ENCODE peak calls at places on chromosomes 2 and 18, in seven cellular contexts. C is H1, L is SK-N-SH, R is GM12878, M is GM12892, O is K562, B is HepG2. F is an unnamed sample.

GRCh38 chr2:31962757-31963361 is 47.9 kb downstream of the MEMO1 start:
- DNase-seq in C (no peak), L (no peak), R (no peak), M (no peak), O (no peak), B (no peak), F (no peak)

GRCh38 chr2:33126552-33126951 is 179.8 kb downstream of the LTBP1 start:
- DNase-seq in C (no peak), L (no peak), R (no peak), M (no peak), O (peak; percentile 21), B (no peak), F (no peak)

GRCh38 chr2:102273619-102274211 is 37.6 kb upstream of the IL1RL1 start:
- DNase-seq in C (no peak), L (no peak), R (no peak), M (no peak), O (no peak), B (no peak), F (no peak)

GRCh38 chr2:238278626-238279323 is 9.6 kb downstream of the PER2 start:
- DNase-seq in C (no peak), L (no peak), R (no peak), M (no peak), O (no peak), B (no peak), F (no peak)

GRCh38 chr18:711693-712400 is 583 bp downstream of the ENOSF1 start:
- DNase-seq in C (peak; percentile 45), L (peak; percentile 58), R (peak; percentile 27), M (peak; percentile 30), O (peak; percentile 64), B (peak; percentile 60), F (peak; percentile 40)

GRCh38 chr18:8948011-8948410 is 154.5 kb upstream of the NDUFV2 start:
- DNase-seq in C (no peak), L (no peak), R (no peak), M (no peak), O (no peak), B (no peak), F (no peak)

GRCh38 chr2:158498043-158498748 is 41.4 kb downstream of the PKP4 start:
- DNase-seq in C (no peak), L (no peak), R (no peak), M (no peak), O (no peak), B (no peak), F (no peak)

GRCh38 chr2:39516347-39517101 is 79.4 kb upstream of the MAP4K3 start:
- DNase-seq in C (peak; percentile 61), L (no peak), R (no peak), M (no peak), O (no peak), B (peak; percentile 85), F (no peak)

GRCh38 chr2:8856176-8856575 is 18.8 kb upstream of the KIDINS220 start:
- DNase-seq in C (no peak), L (no peak), R (no peak), M (no peak), O (no peak), B (no peak), F (no peak)

GRCh38 chr2:147082850-147083522 is 761.8 kb upstream of the ACVR2A start:
- DNase-seq in C (peak; percentile 82), L (peak; percentile 19), R (peak; percentile 54), M (peak; percentile 19), O (peak; percentile 34), B (peak; percentile 78), F (peak; percentile 22)

GRCh38 chr2:32910883-32911598 is 35.7 kb upstream of the LTBP1 start:
- DNase-seq in C (no peak), L (no peak), R (peak; percentile 38), M (no peak), O (no peak), B (no peak), F (no peak)

GRCh38 chr2:199744260-199744659 is 106.7 kb downstream of the FTCDNL1 start:
- DNase-seq in C (no peak), L (no peak), R (no peak), M (no peak), O (no peak), B (no peak), F (no peak)

GRCh38 chr2:166158546-166158945 is 30.7 kb upstream of the SCN1A start:
- DNase-seq in C (no peak), L (no peak), R (no peak), M (no peak), O (no peak), B (no peak), F (no peak)

GRCh38 chr2:53353372-53354111 is 414.1 kb upstream of the CHAC2 start:
- DNase-seq in C (no peak), L (no peak), R (no peak), M (no peak), O (no peak), B (no peak), F (no peak)

GRCh38 chr2:18309627-18310026 is 250.8 kb downstream of the RDH14 start:
- DNase-seq in C (no peak), L (no peak), R (no peak), M (no peak), O (no peak), B (no peak), F (no peak)

GRCh38 chr18:33593261-33593660 is 15.2 kb downstream of the ASXL3 start:
- DNase-seq in C (no peak), L (no peak), R (no peak), M (no peak), O (no peak), B (no peak), F (no peak)

DNA sequence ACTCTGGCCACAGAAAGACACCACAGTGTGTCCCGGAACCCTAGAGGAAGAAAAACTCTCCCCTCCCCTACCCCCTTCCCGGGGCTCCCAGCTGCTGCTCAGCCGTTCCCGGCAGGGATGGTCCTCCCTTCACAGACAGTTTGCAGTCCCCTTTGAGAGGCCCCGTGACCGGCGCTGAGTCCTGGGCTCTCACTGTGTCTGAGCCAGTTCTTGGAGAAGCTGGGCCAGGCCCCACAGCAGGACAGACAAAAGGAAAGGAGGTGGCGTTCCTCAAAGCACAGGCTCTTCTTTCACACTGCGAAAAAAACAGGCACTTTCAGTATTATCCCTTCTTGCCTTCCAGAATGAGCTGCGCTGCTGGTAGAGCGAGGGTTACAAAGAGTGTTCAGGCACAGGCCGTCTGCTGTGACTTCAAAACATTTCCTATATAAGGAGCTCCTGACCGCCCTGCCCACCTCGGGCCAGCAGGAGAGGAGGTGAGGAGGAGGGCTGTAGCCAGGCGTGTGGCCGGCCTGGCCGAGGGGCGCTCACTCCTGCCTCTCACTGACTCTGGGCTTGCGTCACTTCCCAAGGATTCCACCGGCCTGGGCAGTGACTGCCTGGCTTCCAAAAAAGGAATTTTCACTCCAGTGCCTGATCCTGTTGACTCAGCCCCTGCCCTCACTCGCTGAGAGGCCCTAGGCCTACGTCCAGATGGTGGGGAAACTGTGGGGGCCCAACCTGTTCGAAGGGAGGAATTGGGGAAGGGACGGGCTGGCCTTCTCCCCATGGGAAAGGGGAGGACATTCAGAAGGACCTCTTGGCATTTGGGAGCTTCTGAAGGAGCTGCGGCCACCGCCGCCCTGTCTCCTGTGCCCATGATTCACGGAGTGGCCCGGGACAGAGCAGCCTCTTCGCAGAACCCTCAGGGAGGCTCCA is 24.9 kb downstream of the CIDEA start:
- DNase-seq in C (peak; percentile 78), L (no peak), R (no peak), M (no peak), O (no peak), B (peak; percentile 74), F (no peak)
- TF ChIP-seq POLR2AphosphoS5 in C (peak; percentile 75), L (no peak), R (no peak), M (no peak), O (no peak), B (no peak), F (no peak)

GRCh38 chr2:134611316-134611715 is 107.5 kb downstream of the TMEM163 start:
- DNase-seq in C (no peak), L (no peak), R (no peak), M (no peak), O (no peak), B (no peak), F (no peak)

GRCh38 chr2:134609924-134610498 is 108.8 kb downstream of the TMEM163 start:
- DNase-seq in C (no peak), L (no peak), R (no peak), M (no peak), O (no peak), B (no peak), F (no peak)
- TF ChIP-seq TAF1 in C (no peak), L (no peak), R (no peak), M (no peak), O (no peak), B (no peak), F (no peak)

GRCh38 chr2:28390241-28390856 is 2.3 kb upstream of the FOSL2 start:
- DNase-seq in C (peak; percentile 82), L (peak; percentile 91), R (no peak), M (peak; percentile 60), O (peak; percentile 73), B (peak; percentile 63), F (peak; percentile 63)

GRCh38 chr2:28390857-28391563 is 1.6 kb upstream of the FOSL2 start:
- DNase-seq in C (peak; percentile 77), L (peak; percentile 84), R (no peak), M (no peak), O (peak; percentile 27), B (no peak), F (no peak)

GRCh38 chr2:28393115-28393836 is 618 bp downstream of the FOSL2 start:
- DNase-seq in C (peak; percentile 63), L (peak; percentile 80), R (no peak), M (peak; percentile 41), O (peak; percentile 70), B (no peak), F (peak; percentile 38)

GRCh38 chr2:28392297-28393114 is at the start of gene FOSL2:
- DNase-seq in C (peak; percentile 86), L (peak; percentile 98), R (peak; percentile 87), M (peak; percentile 78), O (peak; percentile 93), B (peak; percentile 100), F (peak; percentile 86)

DNA sequence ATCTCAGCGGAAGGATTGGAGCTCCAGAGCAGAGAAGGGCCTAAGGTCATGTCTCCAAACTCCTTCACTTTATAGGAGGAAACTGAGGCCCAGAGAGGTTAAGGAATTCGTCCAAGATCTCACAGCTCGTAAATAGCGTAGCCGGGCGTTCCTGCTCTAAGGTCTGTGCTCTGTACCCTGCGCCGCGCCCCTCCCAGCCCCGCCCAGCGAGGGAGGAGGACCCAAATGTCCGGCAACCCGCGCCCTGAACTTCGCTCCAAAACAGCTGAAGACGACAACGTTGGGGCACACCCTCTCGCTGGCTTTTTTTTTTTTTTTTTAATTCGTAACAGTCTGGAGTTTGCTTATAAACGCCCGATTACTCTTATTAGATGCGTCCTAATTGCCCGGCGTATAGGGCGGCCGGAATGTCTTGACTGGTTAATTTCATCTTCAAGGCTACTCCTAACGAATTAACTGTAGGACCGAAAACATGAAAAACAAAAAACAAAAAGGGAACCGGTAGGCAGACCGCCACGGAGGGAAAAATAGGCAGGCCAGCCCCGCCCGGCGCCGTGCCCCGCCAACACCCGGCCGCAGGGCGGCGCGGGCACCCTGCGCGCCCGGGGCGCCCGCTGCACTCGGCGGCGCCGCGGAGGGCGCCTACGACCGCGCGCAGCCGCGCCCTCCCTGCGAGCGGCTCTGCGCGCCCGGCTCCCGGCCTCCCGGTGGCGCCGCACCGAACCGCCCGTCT is 928 bp upstream of the FOSL2 start:
- DNase-seq in C (peak; percentile 69), L (peak; percentile 91), R (no peak), M (peak; percentile 45), O (peak; percentile 64), B (peak; percentile 72), F (peak; percentile 42)
- TF ChIP-seq POLR2AphosphoS5 in C (no peak), L (no peak), R (no peak), M (no peak), O (no peak), B (peak; percentile 57), F (no peak)

DNA sequence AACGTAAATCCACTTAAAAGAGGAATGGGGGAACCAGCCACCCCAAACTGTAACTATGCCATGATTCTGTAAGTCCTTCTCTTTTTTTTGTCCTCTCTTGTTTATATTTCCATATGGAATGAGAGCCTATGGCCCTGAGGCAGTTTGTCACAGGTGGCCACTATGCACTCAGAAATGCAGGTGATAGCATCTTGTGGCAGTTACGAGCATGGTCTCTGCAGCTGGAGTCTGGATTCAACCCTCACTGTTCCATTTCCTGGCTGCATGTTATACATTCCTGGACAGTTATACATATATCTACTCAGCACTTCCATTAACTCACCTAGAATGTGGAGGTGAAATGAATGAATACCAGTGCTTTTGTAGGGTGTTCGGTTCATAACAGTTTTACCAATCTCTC is 291.5 kb upstream of the FANCL start:
- DNase-seq in C (no peak), L (peak; percentile 12), R (no peak), M (no peak), O (no peak), B (no peak), F (no peak)
- TF ChIP-seq TAF1 in C (no peak), L (no peak), R (no peak), M (no peak), O (no peak), B (no peak), F (no peak)